ENCODE peak calls at places on chromosome 1, in five cellular contexts. R is HepG2, G is upper lobe of left lung, Y is GM12878, S is K562. X is an unnamed sample. For H3K4me1, the result is how much of the 10 kb centered on the place peaks cover.

GRCh38 chr1:234670936-234671628 is 61.1 kb upstream of the IRF2BP2 start:
- ATAC-seq in R (no peak), G (no peak), Y (peak), S (peak), X (no peak)

GRCh38 chr1:51584021-51584420 is 32.9 kb upstream of the OSBPL9 start:
- ATAC-seq in R (no peak), G (no peak), Y (no peak), S (no peak), X (no peak)

GRCh38 chr1:109927908-109928307 is 17.3 kb downstream of the CSF1 start:
- ATAC-seq in R (no peak), G (peak), Y (no peak), S (no peak), X (peak)

GRCh38 chr1:3717715-3718601 is 34.3 kb upstream of the CCDC27 start:
- ATAC-seq in R (peak), G (no peak), Y (peak), S (peak), X (no peak)

GRCh38 chr1:247407978-247408560 is 7.9 kb upstream of the NLRP3 start:
- ATAC-seq in R (no peak), G (peak), Y (peak), S (no peak), X (no peak)

GRCh38 chr1:112687785-112688496 is 13.5 kb downstream of the MOV10 start:
- ATAC-seq in R (no peak), G (no peak), Y (no peak), S (peak), X (no peak)

GRCh38 chr1:86052948-86053698 is 103.4 kb downstream of the COL24A1 start:
- ATAC-seq in R (no peak), G (no peak), Y (peak), S (no peak), X (no peak)

GRCh38 chr1:220013497-220013896 is 32.8 kb downstream of the EPRS1 start:
- ATAC-seq in R (no peak), G (no peak), Y (no peak), S (no peak), X (no peak)

GRCh38 chr1:71919812-71920509 is 362.4 kb downstream of the NEGR1 start:
- ATAC-seq in R (no peak), G (no peak), Y (no peak), S (no peak), X (no peak)

GRCh38 chr1:3676581-3677410 is 24.5 kb downstream of the TP73 start:
- ATAC-seq in R (no peak), G (no peak), Y (peak), S (peak), X (no peak)

GRCh38 chr1:69540052-69540451 is 27.7 kb upstream of the LRRC7 start:
- ATAC-seq in R (no peak), G (no peak), Y (no peak), S (peak), X (no peak)

GRCh38 chr1:16168622-16169021 is 12.8 kb upstream of the EPHA2 start:
- ATAC-seq in R (no peak), G (no peak), Y (peak), S (no peak), X (no peak)

GRCh38 chr1:7948950-7949349 is 8.3 kb upstream of the TNFRSF9 start:
- ATAC-seq in R (no peak), G (no peak), Y (no peak), S (no peak), X (no peak)

GRCh38 chr1:41767534-41767933 is 151.2 kb downstream of the HIVEP3 start:
- ATAC-seq in R (no peak), G (no peak), Y (no peak), S (no peak), X (no peak)

GRCh38 chr1:188055921-188056505 is 1227.3 kb downstream of the PLA2G4A start:
- ATAC-seq in R (no peak), G (no peak), Y (no peak), S (no peak), X (no peak)

GRCh38 chr1:3850857-3851256 is 6.2 kb downstream of the CEP104 start:
- ATAC-seq in R (no peak), G (no peak), Y (no peak), S (no peak), X (no peak)

GRCh38 chr1:58156124-58156468 is 390.4 kb downstream of the OMA1 start:
- ATAC-seq in R (no peak), G (no peak), Y (peak), S (no peak), X (no peak)

GRCh38 chr1:58497499-58497898 is 49.0 kb downstream of the OMA1 start:
- ATAC-seq in R (no peak), G (no peak), Y (no peak), S (no peak), X (no peak)

GRCh38 chr1:117271959-117272358 is 61.2 kb upstream of the VTCN1 start:
- ATAC-seq in R (no peak), G (no peak), Y (no peak), S (no peak), X (no peak)

GRCh38 chr1:219917851-219918466 is 10.4 kb downstream of the SLC30A10 start:
- ATAC-seq in R (no peak), G (no peak), Y (no peak), S (no peak), X (no peak)

GRCh38 chr1:207056673-207057072 is 3.6 kb downstream of the PFKFB2 start:
- ATAC-seq in R (no peak), G (no peak), Y (no peak), S (no peak), X (no peak)

GRCh38 chr1:54352755-54353154 is 53.4 kb downstream of the SSBP3 start:
- ATAC-seq in R (no peak), G (no peak), Y (no peak), S (no peak), X (no peak)
- H3K4me1 ChIP-seq in R (half or more), G (under half), Y (under half), S (under half), X (under half)

DNA sequence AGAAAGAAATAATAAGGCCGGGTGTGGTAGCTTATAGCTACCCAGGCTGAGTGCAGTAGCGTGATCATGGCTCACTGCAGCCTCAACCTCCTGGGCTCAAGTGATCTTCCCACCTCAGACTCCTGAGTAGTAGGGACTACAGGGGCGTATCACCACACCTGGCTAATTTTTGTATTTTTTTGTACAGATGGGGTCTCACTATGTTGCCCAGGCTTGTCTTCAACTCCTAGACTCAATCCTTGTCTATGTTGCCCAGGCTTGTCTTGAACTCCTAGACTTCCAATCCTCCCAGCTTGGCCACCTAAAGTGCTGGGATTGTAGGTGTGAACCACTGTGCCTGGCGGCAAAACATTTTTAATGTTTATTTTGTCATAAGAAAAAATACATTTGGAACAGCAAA is 30.5 kb downstream of the MIXL1 start:
- ATAC-seq in R (no peak), G (no peak), Y (no peak), S (no peak), X (no peak)
- TF ChIP-seq EP300 in R (no peak), G (no peak), Y (no peak), S (no peak), X (no peak)

GRCh38 chr1:229507951-229508822 is at the start of gene NUP133:
- ATAC-seq in R (peak), G (peak), Y (peak), S (peak), X (peak)

GRCh38 chr1:229507502-229507901 is 639 bp downstream of the NUP133 start:
- ATAC-seq in R (no peak), G (no peak), Y (peak), S (peak), X (no peak)

GRCh38 chr1:229508823-229509337 is 739 bp upstream of the NUP133 start:
- ATAC-seq in R (peak), G (no peak), Y (peak), S (peak), X (no peak)

GRCh38 chr1:229509576-229509975 is 1.4 kb upstream of the NUP133 start:
- ATAC-seq in R (peak), G (no peak), Y (no peak), S (no peak), X (no peak)

GRCh38 chr1:229506633-229507032 is 1.5 kb downstream of the NUP133 start:
- ATAC-seq in R (no peak), G (no peak), Y (no peak), S (no peak), X (no peak)
- TF ChIP-seq POLR2AphosphoS5 in R (no peak), G (no peak), Y (no peak), S (no peak), X (no peak)

GRCh38 chr1:208933984-208934525 is 649.5 kb upstream of the CAMK1G start:
- ATAC-seq in R (no peak), G (no peak), Y (no peak), S (no peak), X (no peak)

GRCh38 chr1:208931936-208932335 is 651.6 kb upstream of the CAMK1G start:
- ATAC-seq in R (no peak), G (no peak), Y (no peak), S (no peak), X (no peak)

GRCh38 chr1:208924958-208925357 is 658.6 kb upstream of the CAMK1G start:
- ATAC-seq in R (no peak), G (no peak), Y (no peak), S (no peak), X (no peak)

GRCh38 chr1:208928335-208928734 is 655.2 kb upstream of the CAMK1G start:
- ATAC-seq in R (no peak), G (no peak), Y (no peak), S (no peak), X (no peak)

GRCh38 chr1:208929575-208929974 is 653.9 kb upstream of the CAMK1G start:
- ATAC-seq in R (no peak), G (no peak), Y (no peak), S (no peak), X (no peak)
- H3K4me1 ChIP-seq in R (under half), G (under half), Y (under half), S (under half), X (under half)

DNA sequence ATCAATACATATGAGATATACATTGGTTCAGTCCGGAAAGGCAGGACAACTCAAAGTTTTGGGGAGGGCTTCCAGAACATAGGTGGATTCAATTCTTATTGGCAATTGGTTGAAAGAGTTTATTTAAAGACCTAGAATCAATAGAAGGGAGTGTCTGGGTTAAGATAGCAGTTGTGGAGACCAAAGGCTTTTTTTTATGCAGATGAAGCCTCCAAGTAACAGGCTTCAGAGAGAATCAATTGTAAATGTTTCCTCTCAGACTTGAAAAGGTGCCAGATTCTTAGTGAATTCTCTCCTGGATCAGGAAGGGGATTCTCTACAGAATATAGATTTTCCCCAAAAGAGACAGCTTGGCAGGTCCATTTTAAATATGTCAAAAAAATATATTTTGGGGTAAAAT is 27.1 kb upstream of the CD5L start:
- ATAC-seq in R (no peak), G (no peak), Y (no peak), S (no peak), X (no peak)
- TF ChIP-seq EP300 in R (no peak), G (no peak), Y (no peak), S (no peak), X (no peak)

DNA sequence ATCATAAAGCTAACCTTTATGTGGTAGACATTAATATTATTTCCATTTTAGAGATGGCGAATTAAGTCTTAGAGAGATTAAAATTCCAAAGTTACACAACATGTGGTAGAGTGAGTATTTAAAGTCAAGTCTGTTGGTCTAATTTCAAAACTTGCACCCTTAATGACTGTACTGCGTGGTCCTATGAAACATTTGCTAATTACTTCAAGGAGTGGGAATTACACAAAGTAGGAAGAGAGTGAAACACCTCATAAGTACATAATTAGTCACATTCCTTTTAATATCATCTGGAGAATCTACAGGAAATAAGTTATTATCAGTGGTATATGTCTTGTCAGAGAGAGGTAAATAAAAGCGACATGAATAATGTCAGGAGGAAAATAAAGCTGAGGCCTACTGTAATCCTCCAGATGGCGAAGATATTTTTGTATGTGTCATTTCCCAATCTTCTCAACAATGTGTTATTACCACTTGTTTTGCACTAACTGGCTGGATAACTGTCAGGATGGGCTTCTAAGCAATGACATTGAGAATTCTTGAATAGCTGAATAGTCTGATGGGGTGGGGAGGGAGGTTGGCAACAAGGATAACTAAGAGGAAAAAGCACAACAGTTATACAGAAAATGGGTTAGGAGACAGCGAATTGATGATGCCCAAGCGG is 95.5 kb downstream of the TNFSF18 start:
- ATAC-seq in R (no peak), G (no peak), Y (no peak), S (no peak), X (no peak)
- TF ChIP-seq POLR2AphosphoS5 in R (no peak), G (no peak), Y (no peak), S (no peak), X (no peak)

DNA sequence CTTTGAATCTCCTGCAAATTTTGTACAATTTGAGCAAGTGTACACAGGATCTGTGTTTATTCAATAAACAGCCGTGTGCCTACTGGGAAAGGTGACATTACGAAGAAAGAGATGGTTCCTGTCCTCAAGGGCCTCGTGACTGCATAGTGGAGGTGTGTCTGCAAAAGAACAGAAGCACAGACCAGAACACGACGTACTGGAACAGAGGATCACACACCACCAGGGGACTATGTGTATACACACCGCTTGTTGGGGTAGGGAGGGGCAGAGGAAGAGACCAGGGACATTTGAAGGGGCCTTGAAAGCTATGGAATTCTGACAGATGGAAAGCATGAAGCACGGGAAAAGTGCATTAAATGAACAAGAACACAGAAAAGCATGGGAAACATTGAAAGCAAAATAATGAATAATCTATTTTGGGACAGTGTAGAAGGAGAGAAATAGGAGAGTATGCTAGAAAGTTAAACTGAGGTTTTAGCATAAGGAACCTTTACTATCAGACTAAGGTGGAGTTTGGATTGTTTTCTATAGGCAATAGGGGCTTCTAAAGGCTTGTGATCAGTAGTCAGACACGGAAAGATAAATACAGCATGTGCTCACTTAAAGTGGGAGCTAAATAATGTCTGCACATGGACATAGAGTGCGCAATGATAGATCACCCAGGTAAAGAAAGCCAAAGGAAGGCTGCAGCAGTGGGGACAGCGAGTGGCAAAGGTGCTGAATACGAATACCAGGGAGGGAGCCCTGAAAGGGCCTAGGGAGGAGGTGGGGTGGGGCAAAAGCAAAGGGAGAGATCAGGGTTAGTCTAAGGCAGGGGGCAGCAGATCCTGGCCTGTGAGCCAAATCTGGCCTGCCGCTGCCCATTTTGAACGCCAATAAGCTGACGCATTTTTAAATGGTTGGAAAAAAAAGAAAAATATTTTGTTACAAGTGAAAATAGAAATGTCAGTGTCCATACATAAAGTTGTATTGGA is 11.0 kb downstream of the JAK1 start:
- ATAC-seq in R (peak), G (peak), Y (no peak), S (peak), X (no peak)
- H3K4me1 ChIP-seq in R (half or more), G (under half), Y (half or more), S (under half), X (half or more)

DNA sequence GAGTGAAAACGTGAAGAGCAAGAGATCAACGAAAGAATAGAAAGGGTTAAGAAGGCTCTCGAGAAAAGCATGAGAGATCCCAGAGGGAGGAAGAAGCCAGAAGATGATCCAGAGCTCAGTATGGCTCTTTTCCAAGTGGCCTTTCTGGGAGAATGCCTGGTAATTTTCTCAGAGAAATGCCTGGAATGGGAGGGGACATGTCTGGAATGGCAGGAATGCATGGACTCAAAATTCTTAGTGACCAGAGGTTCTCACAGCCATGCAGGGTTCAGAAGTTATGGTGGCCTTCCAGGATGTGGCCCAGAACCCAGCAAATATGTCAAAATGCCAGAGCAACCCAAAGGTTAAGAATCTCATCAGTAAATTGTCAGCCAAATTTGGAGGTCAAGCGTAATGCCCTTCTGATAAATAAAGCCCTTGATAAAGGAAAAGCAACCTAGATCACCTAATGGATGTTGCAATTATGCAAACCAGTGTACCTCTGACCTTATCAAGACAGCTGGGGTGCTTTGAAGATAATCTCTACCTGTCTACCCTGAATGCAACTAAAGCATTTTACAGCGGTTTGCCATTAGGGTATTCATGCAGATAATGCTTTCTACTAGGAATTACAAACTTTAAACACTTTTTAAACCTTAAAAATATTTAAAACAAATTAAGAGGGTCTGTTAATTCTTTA is 53.1 kb downstream of the NBPF6 start:
- ATAC-seq in R (peak), G (peak), Y (no peak), S (no peak), X (no peak)
- TF ChIP-seq EP300 in R (no peak), G (no peak), Y (no peak), S (no peak), X (no peak)

GRCh38 chr1:24018611-24019580 is 38.8 kb upstream of the SRSF10 start:
- ATAC-seq in R (peak), G (peak), Y (no peak), S (peak), X (peak)
- TF ChIP-seq POLR2AphosphoS5 in R (no peak), G (peak), Y (no peak), S (no peak), X (peak)

GRCh38 chr1:163169553-163169952 is 33.2 kb downstream of the RGS5 start:
- ATAC-seq in R (no peak), G (no peak), Y (no peak), S (no peak), X (no peak)
- H3K4me1 ChIP-seq in R (under half), G (under half), Y (under half), S (under half), X (under half)